ENCODE peak calls at places on chromosomes 16 and 17, in five cellular contexts. One of them, this sample, is unnamed. For H3K36me3 and H3K4me1, the result is how much of the 10 kb centered on the place peaks cover.

GRCh38 chr17:57945999-57946797 is 9.0 kb downstream of the CUEDC1 start:
- DNase-seq in naive thymus-derived CD4-positive, alpha-beta T cell: no peak
- DNase-seq in Peyer's patch: no peak
- DNase-seq in esophagus muscularis mucosa: no peak
- DNase-seq in ascending aorta: no peak
- DNase-seq in this sample: no peak

GRCh38 chr17:17917394-17917793 is 54.8 kb downstream of the TOM1L2 start:
- DNase-seq in naive thymus-derived CD4-positive, alpha-beta T cell: no peak
- DNase-seq in Peyer's patch: no peak
- DNase-seq in esophagus muscularis mucosa: no peak
- DNase-seq in ascending aorta: no peak
- DNase-seq in this sample: no peak

GRCh38 chr17:30375661-30376060 is 3.1 kb upstream of the CPD start:
- DNase-seq in naive thymus-derived CD4-positive, alpha-beta T cell: no peak
- DNase-seq in Peyer's patch: no peak
- DNase-seq in esophagus muscularis mucosa: no peak
- DNase-seq in ascending aorta: no peak
- DNase-seq in this sample: no peak

GRCh38 chr17:83203073-83203471 is 123.7 kb downstream of the METRNL start:
- DNase-seq in naive thymus-derived CD4-positive, alpha-beta T cell: no peak
- DNase-seq in Peyer's patch: peak
- DNase-seq in esophagus muscularis mucosa: no peak
- DNase-seq in ascending aorta: peak
- DNase-seq in this sample: no peak

GRCh38 chr16:58127033-58127556 is 2.1 kb downstream of the CFAP20 start:
- DNase-seq in naive thymus-derived CD4-positive, alpha-beta T cell: peak
- DNase-seq in Peyer's patch: no peak
- DNase-seq in esophagus muscularis mucosa: no peak
- DNase-seq in ascending aorta: no peak
- DNase-seq in this sample: peak

GRCh38 chr17:63140255-63140654 is 174.2 kb downstream of the TANC2 start:
- DNase-seq in naive thymus-derived CD4-positive, alpha-beta T cell: no peak
- DNase-seq in Peyer's patch: no peak
- DNase-seq in esophagus muscularis mucosa: no peak
- DNase-seq in ascending aorta: no peak
- DNase-seq in this sample: peak

GRCh38 chr17:31068291-31068690 is 26.5 kb upstream of the NF1 start:
- DNase-seq in naive thymus-derived CD4-positive, alpha-beta T cell: no peak
- DNase-seq in Peyer's patch: no peak
- DNase-seq in esophagus muscularis mucosa: no peak
- DNase-seq in ascending aorta: peak
- DNase-seq in this sample: peak

GRCh38 chr16:65068151-65068740 is 53.6 kb downstream of the CDH11 start:
- DNase-seq in naive thymus-derived CD4-positive, alpha-beta T cell: no peak
- DNase-seq in Peyer's patch: no peak
- DNase-seq in esophagus muscularis mucosa: peak
- DNase-seq in ascending aorta: no peak
- DNase-seq in this sample: no peak

GRCh38 chr16:24418729-24419128 is 120.6 kb upstream of the RBBP6 start:
- DNase-seq in naive thymus-derived CD4-positive, alpha-beta T cell: no peak
- DNase-seq in Peyer's patch: no peak
- DNase-seq in esophagus muscularis mucosa: no peak
- DNase-seq in ascending aorta: no peak
- DNase-seq in this sample: no peak

GRCh38 chr17:35889818-35890773 is 9.9 kb upstream of the CCL5 start:
- DNase-seq in naive thymus-derived CD4-positive, alpha-beta T cell: no peak
- DNase-seq in Peyer's patch: no peak
- DNase-seq in esophagus muscularis mucosa: no peak
- DNase-seq in ascending aorta: no peak
- DNase-seq in this sample: no peak

GRCh38 chr16:30896890-30897730 is 696 bp downstream of the CTF1 start:
- DNase-seq in naive thymus-derived CD4-positive, alpha-beta T cell: no peak
- DNase-seq in Peyer's patch: peak
- DNase-seq in esophagus muscularis mucosa: peak
- DNase-seq in ascending aorta: peak
- DNase-seq in this sample: peak

GRCh38 chr16:73066321-73066926 is 18.5 kb upstream of the ZFHX3 start:
- DNase-seq in naive thymus-derived CD4-positive, alpha-beta T cell: no peak
- DNase-seq in Peyer's patch: no peak
- DNase-seq in esophagus muscularis mucosa: no peak
- DNase-seq in ascending aorta: no peak
- DNase-seq in this sample: no peak
- H3K36me3 ChIP-seq in naive thymus-derived CD4-positive, alpha-beta T cell: under half
- H3K36me3 ChIP-seq in Peyer's patch: under half
- H3K36me3 ChIP-seq in esophagus muscularis mucosa: under half
- H3K36me3 ChIP-seq in ascending aorta: under half
- H3K36me3 ChIP-seq in this sample: under half

GRCh38 chr16:66658860-66659190 is 37.7 kb downstream of the CMTM4 start:
- DNase-seq in naive thymus-derived CD4-positive, alpha-beta T cell: no peak
- DNase-seq in Peyer's patch: no peak
- DNase-seq in esophagus muscularis mucosa: no peak
- DNase-seq in ascending aorta: no peak
- DNase-seq in this sample: no peak
- H3K4me1 ChIP-seq in naive thymus-derived CD4-positive, alpha-beta T cell: under half
- H3K4me1 ChIP-seq in Peyer's patch: under half
- H3K4me1 ChIP-seq in esophagus muscularis mucosa: under half
- H3K4me1 ChIP-seq in ascending aorta: under half
- H3K4me1 ChIP-seq in this sample: under half

DNA sequence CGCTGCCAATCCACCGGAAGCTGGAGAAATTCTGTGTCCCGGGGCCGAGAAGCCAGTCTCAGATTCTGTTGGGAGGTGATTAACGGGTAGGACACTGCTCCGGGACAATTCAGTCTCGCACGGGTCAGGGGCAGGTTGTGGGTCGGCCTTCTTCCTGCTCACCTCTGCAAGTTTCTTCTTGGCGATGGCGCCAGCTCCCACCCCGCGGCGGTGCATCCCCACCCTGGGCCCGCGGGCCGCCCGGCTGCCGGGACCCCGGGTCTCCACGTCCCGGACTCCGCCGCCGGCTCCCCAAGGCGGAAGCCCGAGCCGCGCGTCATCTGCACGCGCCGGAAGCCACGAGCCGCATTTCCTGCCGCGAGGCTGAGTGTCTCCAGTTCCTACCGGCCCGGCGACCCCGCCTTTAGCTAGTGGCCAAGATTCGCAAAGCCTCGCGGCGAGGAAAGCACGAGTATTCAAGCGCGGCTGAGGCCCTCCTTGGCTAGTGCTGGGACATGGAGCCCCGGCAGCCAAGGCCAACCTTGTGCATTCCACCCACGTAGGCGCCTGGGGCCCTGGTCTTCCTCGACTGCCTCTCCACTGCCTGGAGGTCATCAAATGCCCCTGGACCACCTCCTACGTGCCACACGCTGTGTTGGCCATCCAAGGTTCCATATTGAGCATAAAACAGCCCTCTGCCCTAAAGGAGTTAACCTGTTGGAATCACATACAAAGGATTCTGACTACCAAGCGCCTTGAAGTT is at the start of gene SNF8:
- DNase-seq in naive thymus-derived CD4-positive, alpha-beta T cell: peak
- DNase-seq in Peyer's patch: peak
- DNase-seq in esophagus muscularis mucosa: peak
- DNase-seq in ascending aorta: peak
- DNase-seq in this sample: peak
- H3K36me3 ChIP-seq in naive thymus-derived CD4-positive, alpha-beta T cell: under half
- H3K36me3 ChIP-seq in Peyer's patch: under half
- H3K36me3 ChIP-seq in esophagus muscularis mucosa: under half
- H3K36me3 ChIP-seq in ascending aorta: under half
- H3K36me3 ChIP-seq in this sample: under half

GRCh38 chr17:40107266-40107980 is 7.0 kb upstream of the NR1D1 start:
- DNase-seq in naive thymus-derived CD4-positive, alpha-beta T cell: peak
- DNase-seq in Peyer's patch: no peak
- DNase-seq in esophagus muscularis mucosa: no peak
- DNase-seq in ascending aorta: no peak
- DNase-seq in this sample: peak
- H3K4me1 ChIP-seq in naive thymus-derived CD4-positive, alpha-beta T cell: half or more
- H3K4me1 ChIP-seq in Peyer's patch: half or more
- H3K4me1 ChIP-seq in esophagus muscularis mucosa: half or more
- H3K4me1 ChIP-seq in ascending aorta: half or more
- H3K4me1 ChIP-seq in this sample: half or more

GRCh38 chr16:2935418-2935817 is 23.7 kb downstream of the FLYWCH1 start:
- DNase-seq in naive thymus-derived CD4-positive, alpha-beta T cell: no peak
- DNase-seq in Peyer's patch: no peak
- DNase-seq in esophagus muscularis mucosa: no peak
- DNase-seq in ascending aorta: no peak
- DNase-seq in this sample: no peak
- H3K36me3 ChIP-seq in naive thymus-derived CD4-positive, alpha-beta T cell: under half
- H3K36me3 ChIP-seq in Peyer's patch: under half
- H3K36me3 ChIP-seq in esophagus muscularis mucosa: half or more
- H3K36me3 ChIP-seq in ascending aorta: half or more
- H3K36me3 ChIP-seq in this sample: under half

GRCh38 chr17:76541739-76542450 is 2.1 kb downstream of the PRCD start:
- DNase-seq in naive thymus-derived CD4-positive, alpha-beta T cell: no peak
- DNase-seq in Peyer's patch: no peak
- DNase-seq in esophagus muscularis mucosa: no peak
- DNase-seq in ascending aorta: no peak
- DNase-seq in this sample: no peak
- H3K4me1 ChIP-seq in naive thymus-derived CD4-positive, alpha-beta T cell: under half
- H3K4me1 ChIP-seq in Peyer's patch: half or more
- H3K4me1 ChIP-seq in esophagus muscularis mucosa: half or more
- H3K4me1 ChIP-seq in ascending aorta: under half
- H3K4me1 ChIP-seq in this sample: under half

GRCh38 chr16:29837833-29838232 is 17.6 kb downstream of the MVP start:
- DNase-seq in naive thymus-derived CD4-positive, alpha-beta T cell: no peak
- DNase-seq in Peyer's patch: no peak
- DNase-seq in esophagus muscularis mucosa: no peak
- DNase-seq in ascending aorta: no peak
- DNase-seq in this sample: no peak

GRCh38 chr16:29840240-29840639 is 20.0 kb downstream of the MVP start:
- DNase-seq in naive thymus-derived CD4-positive, alpha-beta T cell: no peak
- DNase-seq in Peyer's patch: no peak
- DNase-seq in esophagus muscularis mucosa: no peak
- DNase-seq in ascending aorta: no peak
- DNase-seq in this sample: no peak

GRCh38 chr16:29842732-29843346 is 20.2 kb downstream of the CDIPT start:
- DNase-seq in naive thymus-derived CD4-positive, alpha-beta T cell: no peak
- DNase-seq in Peyer's patch: no peak
- DNase-seq in esophagus muscularis mucosa: no peak
- DNase-seq in ascending aorta: no peak
- DNase-seq in this sample: no peak

GRCh38 chr16:29841631-29842030 is 21.4 kb downstream of the MVP start:
- DNase-seq in naive thymus-derived CD4-positive, alpha-beta T cell: no peak
- DNase-seq in Peyer's patch: no peak
- DNase-seq in esophagus muscularis mucosa: no peak
- DNase-seq in ascending aorta: no peak
- DNase-seq in this sample: no peak

DNA sequence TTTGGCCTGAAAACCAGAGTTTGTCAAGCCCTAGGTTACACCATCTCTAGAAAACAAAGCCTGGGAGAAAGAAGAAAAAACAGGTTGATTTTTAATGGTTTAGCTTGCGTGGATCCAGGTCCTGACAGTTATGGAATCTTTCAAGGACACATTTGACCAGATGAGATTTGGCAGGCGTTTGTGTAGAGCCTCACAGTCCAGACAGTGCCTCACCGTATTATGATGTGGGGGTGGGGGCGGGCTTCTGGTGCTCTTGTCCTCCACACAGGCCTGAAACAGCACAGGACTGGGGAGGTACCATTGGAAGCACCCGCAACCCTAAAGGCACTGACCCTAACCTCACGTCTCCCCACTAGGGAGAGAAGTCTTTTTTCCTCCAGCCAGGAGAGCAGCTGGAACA is 19.6 kb downstream of the MVP start:
- DNase-seq in naive thymus-derived CD4-positive, alpha-beta T cell: no peak
- DNase-seq in Peyer's patch: no peak
- DNase-seq in esophagus muscularis mucosa: no peak
- DNase-seq in ascending aorta: no peak
- DNase-seq in this sample: no peak
- H3K36me3 ChIP-seq in naive thymus-derived CD4-positive, alpha-beta T cell: under half
- H3K36me3 ChIP-seq in Peyer's patch: under half
- H3K36me3 ChIP-seq in esophagus muscularis mucosa: half or more
- H3K36me3 ChIP-seq in ascending aorta: half or more
- H3K36me3 ChIP-seq in this sample: half or more

GRCh38 chr16:68470461-68471150 is 22.3 kb upstream of the SMPD3 start:
- DNase-seq in naive thymus-derived CD4-positive, alpha-beta T cell: no peak
- DNase-seq in Peyer's patch: no peak
- DNase-seq in esophagus muscularis mucosa: no peak
- DNase-seq in ascending aorta: no peak
- DNase-seq in this sample: no peak
- H3K4me1 ChIP-seq in naive thymus-derived CD4-positive, alpha-beta T cell: under half
- H3K4me1 ChIP-seq in Peyer's patch: half or more
- H3K4me1 ChIP-seq in esophagus muscularis mucosa: under half
- H3K4me1 ChIP-seq in ascending aorta: under half
- H3K4me1 ChIP-seq in this sample: under half

GRCh38 chr16:1557576-1557975 is 24.1 kb downstream of the TMEM204 start:
- DNase-seq in naive thymus-derived CD4-positive, alpha-beta T cell: no peak
- DNase-seq in Peyer's patch: no peak
- DNase-seq in esophagus muscularis mucosa: no peak
- DNase-seq in ascending aorta: no peak
- DNase-seq in this sample: no peak
- H3K36me3 ChIP-seq in naive thymus-derived CD4-positive, alpha-beta T cell: under half
- H3K36me3 ChIP-seq in Peyer's patch: under half
- H3K36me3 ChIP-seq in esophagus muscularis mucosa: half or more
- H3K36me3 ChIP-seq in ascending aorta: under half
- H3K36me3 ChIP-seq in this sample: under half